ENCODE peak calls at places on chromosome 7, in seven cellular contexts. Q, I, S, J, B, F and A are unnamed samples.

GRCh38 chr7:127885843-127886242 is 145.4 kb downstream of the LRRC4 start:
- DNase-seq in Q (no peak), S (no peak), J (no peak), B (no peak), I (no peak), F (peak), A (peak)

GRCh38 chr7:91692800-91693199 is 187.7 kb downstream of the MTERF1 start:
- DNase-seq in J (no peak), Q (peak), S (no peak), I (no peak), B (no peak), F (no peak), A (no peak)

GRCh38 chr7:103116511-103116910 is 32.4 kb downstream of the NAPEPLD start:
- DNase-seq in B (no peak), Q (no peak), F (no peak), I (no peak), S (no peak), J (no peak), A (no peak)

GRCh38 chr7:34823650-34824258 is 165.7 kb downstream of the NPSR1 start:
- DNase-seq in F (peak), J (peak), S (peak), B (peak), I (peak), Q (peak), A (no peak)

GRCh38 chr7:25858562-25859411 is 293.2 kb upstream of the NFE2L3 start:
- DNase-seq in Q (no peak), J (no peak), B (no peak), S (no peak), F (no peak), I (no peak), A (no peak)

GRCh38 chr7:33916357-33917081 is 11.2 kb downstream of the BMPER start:
- DNase-seq in S (no peak), F (no peak), B (no peak), J (no peak), Q (no peak), I (no peak), A (no peak)

GRCh38 chr7:31307941-31308340 is 32.6 kb downstream of the NEUROD6 start:
- DNase-seq in F (no peak), J (no peak), S (no peak), Q (no peak), I (no peak), B (no peak), A (no peak)

GRCh38 chr7:93055543-93056107 is 62.2 kb downstream of the SAMD9 start:
- DNase-seq in J (peak), B (peak), I (no peak), F (peak), Q (peak), S (no peak), A (no peak)

GRCh38 chr7:18831381-18831901 is 286.0 kb downstream of the TWIST1 start:
- DNase-seq in F (no peak), Q (no peak), I (no peak), B (no peak), S (no peak), J (no peak), A (no peak)

GRCh38 chr7:20299647-20300312 is 30.9 kb upstream of the ITGB8 start:
- DNase-seq in J (no peak), S (no peak), I (no peak), Q (no peak), B (peak), F (no peak), A (no peak)

GRCh38 chr7:101108961-101109360 is 17.9 kb upstream of the SERPINE1 start:
- DNase-seq in B (no peak), J (no peak), Q (no peak), S (no peak), I (no peak), F (no peak), A (no peak)

GRCh38 chr7:85516675-85517074 is 329.8 kb upstream of the SEMA3D start:
- DNase-seq in F (no peak), B (no peak), S (no peak), I (no peak), Q (no peak), J (no peak), A (no peak)

GRCh38 chr7:92402920-92403759 is 44.1 kb upstream of the GATAD1 start:
- DNase-seq in S (no peak), J (no peak), F (no peak), I (no peak), Q (no peak), B (no peak), A (no peak)

GRCh38 chr7:17448479-17449423 is 150.3 kb downstream of the AHR start:
- DNase-seq in I (no peak), B (no peak), Q (no peak), J (no peak), S (no peak), F (no peak), A (no peak)

GRCh38 chr7:81268551-81268950 is 349.7 kb upstream of the SEMA3C start:
- DNase-seq in S (no peak), I (no peak), B (no peak), J (no peak), Q (no peak), F (no peak), A (no peak)

GRCh38 chr7:24905996-24906770 is 73.8 kb downstream of the OSBPL3 start:
- DNase-seq in S (no peak), F (no peak), Q (no peak), I (no peak), B (no peak), J (no peak), A (no peak)

GRCh38 chr7:30521532-30521931 is 16.9 kb upstream of the GGCT start:
- DNase-seq in J (no peak), B (no peak), F (no peak), S (no peak), I (no peak), Q (no peak), A (no peak)

GRCh38 chr7:54841772-54842707 is 83.0 kb upstream of the SEC61G start:
- DNase-seq in J (no peak), B (no peak), I (no peak), F (no peak), Q (no peak), S (no peak), A (no peak)

GRCh38 chr7:157347217-157347904 is 10.6 kb downstream of the DNAJB6 start:
- DNase-seq in J (no peak), S (no peak), I (no peak), B (no peak), F (no peak), Q (no peak), A (no peak)

GRCh38 chr7:101121996-101122932 is 4.6 kb upstream of the SERPINE1 start:
- DNase-seq in I (no peak), J (no peak), B (no peak), F (no peak), Q (no peak), S (no peak), A (no peak)

GRCh38 chr7:43625453-43625852 is 42.5 kb downstream of the STK17A start:
- DNase-seq in S (no peak), J (no peak), Q (no peak), B (peak), I (no peak), F (no peak), A (no peak)

GRCh38 chr7:42869131-42870020 is 42.5 kb downstream of the C7orf25 start:
- DNase-seq in J (no peak), Q (no peak), S (no peak), B (no peak), F (no peak), I (no peak), A (no peak)

GRCh38 chr7:79452032-79452494 is 1.4 kb downstream of the MAGI2 start:
- DNase-seq in Q (peak), I (no peak), J (no peak), S (no peak), F (peak), B (no peak), A (no peak)

GRCh38 chr7:108094933-108095710 is 35.0 kb downstream of the LAMB4 start:
- DNase-seq in F (peak), S (no peak), I (no peak), Q (no peak), J (no peak), B (peak), A (no peak)

GRCh38 chr7:142897691-142898090 is 12.1 kb upstream of the TRPV6 start:
- DNase-seq in F (no peak), I (no peak), B (no peak), Q (no peak), S (no peak), J (no peak), A (no peak)

GRCh38 chr7:88259656-88260380 is 40.0 kb upstream of the SRI start:
- DNase-seq in F (no peak), I (no peak), S (no peak), B (no peak), J (no peak), Q (no peak), A (no peak)